ENCODE peak calls at places on chromosome 13, in five cellular contexts. T, X, Q, D and H are unnamed samples.
A peak's percentile ranks its signal among the peaks of the same experiment; 100 is the strongest.

GRCh38 chr13:44218501-44219240 is 155.0 kb upstream of the SERP2 start:
- DNase-seq in T (peak; percentile 66), X (no peak), Q (peak; percentile 61), D (peak; percentile 42), H (peak; percentile 72)

GRCh38 chr13:110108348-110109139 is 198.4 kb downstream of the COL4A1 start:
- DNase-seq in T (peak; percentile 94), X (no peak), Q (peak; percentile 72), D (peak; percentile 87), H (peak; percentile 74)

GRCh38 chr13:29849731-29850212 is 645 bp downstream of the UBL3 start:
- DNase-seq in T (peak; percentile 54), X (no peak), Q (peak; percentile 10), D (peak; percentile 43), H (peak; percentile 65)

GRCh38 chr13:59975807-59976445 is 187.8 kb downstream of the DIAPH3 start:
- DNase-seq in T (no peak), X (no peak), Q (no peak), D (no peak), H (no peak)

GRCh38 chr13:80276371-80277289 is 64.3 kb downstream of the SPRY2 start:
- DNase-seq in T (peak; percentile 33), X (no peak), Q (peak; percentile 41), D (no peak), H (no peak)

GRCh38 chr13:27635256-27635655 is 13.6 kb downstream of the POLR1D start:
- DNase-seq in T (no peak), X (no peak), Q (no peak), D (no peak), H (no peak)

GRCh38 chr13:59318320-59318930 is 845.3 kb downstream of the DIAPH3 start:
- DNase-seq in T (peak; percentile 77), X (no peak), Q (no peak), D (peak; percentile 68), H (peak; percentile 63)

GRCh38 chr13:105464249-105464648 is 1071.2 kb downstream of the EFNB2 start:
- DNase-seq in T (no peak), X (no peak), Q (no peak), D (peak; percentile 69), H (no peak)

GRCh38 chr13:54965881-54966280 is 1937.3 kb downstream of the OLFM4 start:
- DNase-seq in T (no peak), X (no peak), Q (no peak), D (no peak), H (no peak)

GRCh38 chr13:27449081-27449603 is 1.2 kb downstream of the MTIF3 start:
- DNase-seq in T (no peak), X (no peak), Q (no peak), D (no peak), H (no peak)